ENCODE peak calls at places on chromosomes 16 and 17, in seven cellular contexts. C is WERI-Rb-1, P is fibroblast of pulmonary artery, M is cardiac muscle cell, R is GM10248, U is GM12865, B is tibial nerve. H is an unnamed sample.

GRCh38 chr16:87970206-87970605 is 19.0 kb downstream of the BANP start:
- DNase-seq in M (no peak), U (no peak), P (no peak), R (no peak), B (no peak), C (no peak), H (no peak)

GRCh38 chr16:85037050-85037410 is 9.4 kb downstream of the KIAA0513 start:
- DNase-seq in P (peak), U (no peak), B (peak), M (no peak), C (no peak), R (no peak), H (no peak)

GRCh38 chr17:30808785-30809286 is 15.7 kb downstream of the CRLF3 start:
- DNase-seq in B (no peak), P (no peak), C (no peak), U (peak), R (peak), M (no peak), H (peak)

GRCh38 chr16:74999208-74999682 is 421 bp downstream of the ZNRF1 start:
- DNase-seq in R (peak), U (peak), M (no peak), C (no peak), P (no peak), B (no peak), H (peak)

GRCh38 chr17:72618018-72618509 is 474.4 kb downstream of the SLC39A11 start:
- DNase-seq in M (peak), P (peak), B (no peak), U (peak), C (no peak), R (no peak), H (no peak)

GRCh38 chr17:79625706-79626105 is 14.9 kb upstream of the RBFOX3 start:
- DNase-seq in M (no peak), P (no peak), U (no peak), C (peak), B (no peak), R (no peak), H (no peak)

GRCh38 chr17:75308732-75309629 is 19.7 kb upstream of the SLC25A19 start:
- DNase-seq in M (no peak), U (no peak), R (no peak), P (no peak), C (no peak), B (no peak), H (no peak)

GRCh38 chr16:72189865-72190371 is 18.0 kb upstream of the PMFBP1 start:
- DNase-seq in C (no peak), B (peak), U (no peak), P (peak), R (no peak), M (no peak), H (no peak)

GRCh38 chr17:19867654-19868395 is at the start of gene ULK2:
- DNase-seq in R (peak), P (peak), B (peak), U (peak), M (peak), C (peak), H (peak)

GRCh38 chr16:67748791-67749282 is 29.7 kb upstream of the GFOD2 start:
- DNase-seq in P (no peak), C (no peak), B (no peak), M (no peak), R (no peak), U (no peak), H (no peak)

GRCh38 chr17:69154267-69154666 is 12.6 kb upstream of the ABCA6 start:
- DNase-seq in C (no peak), M (no peak), B (no peak), P (no peak), R (no peak), U (no peak), H (no peak)

GRCh38 chr16:88599092-88599733 is 29.0 kb downstream of the ZC3H18 start:
- DNase-seq in M (no peak), C (no peak), B (peak), P (peak), R (no peak), U (no peak), H (no peak)

GRCh38 chr17:27578718-27579085 is 52.3 kb upstream of the LGALS9 start:
- DNase-seq in R (peak), P (no peak), U (peak), M (no peak), B (no peak), C (no peak), H (peak)

GRCh38 chr16:85171809-85172464 is 59.7 kb upstream of the CIBAR2 start:
- DNase-seq in P (peak), M (no peak), R (no peak), B (no peak), U (no peak), C (no peak), H (no peak)

GRCh38 chr17:43573579-43574321 is 27.6 kb upstream of the ETV4 start:
- DNase-seq in C (no peak), U (no peak), B (no peak), R (no peak), P (no peak), M (no peak), H (no peak)

GRCh38 chr16:64782484-64782883 is 339.4 kb downstream of the CDH11 start:
- DNase-seq in U (no peak), M (no peak), R (no peak), C (no peak), B (no peak), P (no peak), H (no peak)

GRCh38 chr17:81436294-81436849 is 41.1 kb downstream of the BAHCC1 start:
- DNase-seq in U (no peak), R (no peak), P (no peak), C (no peak), M (no peak), B (no peak), H (no peak)

GRCh38 chr17:81438024-81438664 is 42.9 kb downstream of the BAHCC1 start:
- DNase-seq in R (no peak), U (no peak), C (no peak), P (no peak), B (no peak), M (no peak), H (no peak)

GRCh38 chr17:81435636-81436293 is 40.5 kb downstream of the BAHCC1 start:
- DNase-seq in R (no peak), M (no peak), P (no peak), C (no peak), U (no peak), B (no peak), H (no peak)

GRCh38 chr17:81438688-81439087 is 43.4 kb downstream of the BAHCC1 start:
- DNase-seq in P (no peak), C (no peak), M (no peak), R (no peak), B (no peak), U (no peak), H (no peak)

DNA sequence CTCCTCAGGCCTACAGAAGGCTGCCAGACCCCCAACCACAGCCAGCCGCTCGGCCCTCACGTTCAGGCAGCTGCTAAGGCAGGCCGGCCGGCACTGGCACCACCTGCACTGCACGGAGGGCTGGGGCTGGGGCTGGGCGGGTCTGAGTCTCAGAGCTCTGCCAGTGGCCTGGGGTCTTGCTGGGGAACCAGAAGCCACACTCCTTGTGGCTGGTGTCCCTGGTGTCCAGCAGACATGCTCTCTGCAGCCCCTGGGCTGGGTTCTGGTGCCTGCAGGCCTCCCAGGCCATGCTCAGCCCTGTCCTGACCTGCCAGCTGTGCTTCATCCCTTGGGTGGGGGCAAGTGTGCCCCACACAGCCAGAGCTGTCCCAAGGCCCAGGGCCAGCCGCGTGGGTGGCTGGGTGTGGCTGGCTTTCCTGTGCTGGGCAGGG is 42.0 kb downstream of the BAHCC1 start:
- DNase-seq in U (no peak), B (no peak), C (no peak), R (no peak), P (no peak), M (no peak), H (no peak)
- TF ChIP-seq CTCF in U (no peak), B (no peak), C (no peak), R (no peak), P (no peak), M (no peak), H (no peak)

GRCh38 chr16:16036359-16036792 is 87.0 kb downstream of the ABCC1 start:
- DNase-seq in B (no peak), M (no peak), R (no peak), C (no peak), U (no peak), P (no peak), H (no peak)

GRCh38 chr16:16030449-16030848 is 81.0 kb downstream of the ABCC1 start:
- DNase-seq in U (no peak), C (no peak), B (no peak), R (no peak), M (no peak), P (no peak), H (no peak)

GRCh38 chr16:16031401-16031800 is 82.0 kb downstream of the ABCC1 start:
- DNase-seq in U (no peak), B (no peak), P (no peak), R (no peak), M (no peak), C (no peak), H (no peak)

GRCh38 chr16:16032271-16032979 is 83.0 kb downstream of the ABCC1 start:
- DNase-seq in C (no peak), B (no peak), P (no peak), U (no peak), M (no peak), R (no peak), H (no peak)

DNA sequence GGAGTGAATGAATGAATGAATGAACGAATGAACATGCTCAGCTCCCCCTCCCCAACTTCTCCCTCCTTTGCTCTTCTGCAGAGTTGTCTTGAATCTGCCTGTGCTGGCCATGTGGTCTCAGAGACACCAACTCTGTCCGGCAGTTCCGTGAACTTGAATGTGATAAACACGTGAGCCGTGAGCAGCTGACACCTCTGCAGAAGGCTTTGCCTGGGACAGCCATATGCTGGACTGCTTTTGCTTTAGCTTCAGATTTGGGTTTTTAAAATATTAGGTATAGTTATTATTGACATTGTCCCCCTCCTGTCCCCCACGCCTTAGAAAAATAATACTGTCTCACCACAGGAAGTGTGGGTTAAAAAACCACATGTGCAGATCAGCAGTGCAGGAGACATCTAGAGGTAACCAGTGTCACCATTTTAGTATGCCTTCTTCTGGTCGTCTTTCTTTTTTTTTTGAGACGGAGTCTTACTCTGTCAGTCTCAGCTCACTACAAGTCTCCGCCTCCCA is 83.8 kb downstream of the ABCC1 start:
- DNase-seq in R (peak), B (no peak), M (no peak), C (no peak), U (peak), P (no peak), H (peak)
- TF ChIP-seq CTCF in R (no peak), B (no peak), M (no peak), C (no peak), U (no peak), P (no peak), H (no peak)

GRCh38 chr16:2853531-2854073 is 4.4 kb downstream of the PRSS22 start:
- DNase-seq in U (no peak), M (no peak), R (no peak), B (no peak), P (no peak), C (no peak), H (peak)

GRCh38 chr16:2855536-2855935 is 2.4 kb downstream of the PRSS22 start:
- DNase-seq in M (no peak), R (peak), U (no peak), C (no peak), B (no peak), P (no peak), H (peak)

GRCh38 chr16:2856061-2856670 is 1.8 kb downstream of the PRSS22 start:
- DNase-seq in M (no peak), C (no peak), P (no peak), B (no peak), R (peak), U (no peak), H (peak)

GRCh38 chr16:2852731-2853507 is 5.1 kb downstream of the PRSS22 start:
- DNase-seq in M (no peak), R (no peak), U (no peak), C (no peak), P (no peak), B (no peak), H (peak)

GRCh38 chr16:2854700-2855309 is 3.2 kb downstream of the PRSS22 start:
- DNase-seq in R (peak), P (no peak), M (no peak), B (no peak), C (no peak), U (peak), H (peak)
- TF ChIP-seq CTCF in R (peak), P (peak), M (peak), B (no peak), C (peak), U (peak), H (no peak)

GRCh38 chr17:58329035-58329807 is 626 bp upstream of the TSPOAP1 start:
- DNase-seq in B (no peak), C (peak), M (peak), P (no peak), U (peak), R (peak), H (peak)
- TF ChIP-seq CTCF in B (peak), C (peak), M (peak), P (peak), U (peak), R (peak), H (peak)

GRCh38 chr16:66658143-66658859 is 38.2 kb downstream of the CMTM4 start:
- DNase-seq in M (no peak), U (no peak), R (no peak), P (no peak), C (no peak), B (no peak), H (no peak)
- TF ChIP-seq CTCF in M (peak), U (no peak), R (no peak), P (no peak), C (no peak), B (no peak), H (no peak)

DNA sequence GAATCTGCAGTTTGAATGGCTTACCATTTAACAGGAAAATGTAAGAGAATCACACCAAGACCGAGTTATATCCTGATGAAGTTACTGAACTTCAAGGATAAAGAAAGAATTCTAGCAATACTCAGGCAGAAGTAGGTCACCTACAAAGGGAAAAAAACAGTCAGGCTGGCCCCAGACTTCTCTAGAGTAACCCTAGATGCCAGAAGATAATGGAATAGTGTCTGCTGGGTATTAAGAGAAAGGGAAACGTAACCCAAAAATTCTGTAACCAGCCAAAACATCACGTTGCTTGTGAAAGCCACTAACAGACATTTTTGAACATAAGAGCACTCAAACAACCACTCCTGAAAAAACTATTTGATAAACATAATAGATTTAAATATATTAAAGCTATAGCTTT is 31.3 kb downstream of the UBE2G1 start:
- DNase-seq in R (no peak), P (no peak), C (no peak), U (no peak), B (no peak), M (no peak), H (no peak)
- TF ChIP-seq CTCF in R (no peak), P (no peak), C (no peak), U (no peak), B (no peak), M (no peak), H (no peak)

GRCh38 chr16:82657239-82657638 is 30.5 kb downstream of the CDH13 start:
- DNase-seq in C (no peak), R (no peak), U (no peak), B (no peak), M (no peak), P (peak), H (no peak)

GRCh38 chr16:82657786-82658185 is 31.0 kb downstream of the CDH13 start:
- DNase-seq in U (no peak), B (no peak), P (no peak), C (no peak), M (no peak), R (no peak), H (no peak)

GRCh38 chr16:82658796-82659195 is 32.0 kb downstream of the CDH13 start:
- DNase-seq in C (no peak), P (no peak), U (no peak), M (no peak), R (no peak), B (no peak), H (no peak)

GRCh38 chr16:82660966-82661365 is 34.2 kb downstream of the CDH13 start:
- DNase-seq in U (no peak), M (no peak), P (no peak), R (no peak), B (no peak), C (no peak), H (no peak)

GRCh38 chr16:82660078-82660645 is 33.4 kb downstream of the CDH13 start:
- DNase-seq in R (no peak), P (peak), C (no peak), B (no peak), M (no peak), U (peak), H (no peak)
- TF ChIP-seq CTCF in R (no peak), P (no peak), C (no peak), B (no peak), M (no peak), U (no peak), H (no peak)

GRCh38 chr17:82391496-82392066 is 20.0 kb downstream of the UTS2R start:
- DNase-seq in P (no peak), B (no peak), M (no peak), C (no peak), R (no peak), U (no peak), H (no peak)

GRCh38 chr17:82392209-82392920 is 20.8 kb downstream of the UTS2R start:
- DNase-seq in U (no peak), B (no peak), P (no peak), M (no peak), R (no peak), C (no peak), H (no peak)

GRCh38 chr17:82389379-82389778 is 17.8 kb downstream of the UTS2R start:
- DNase-seq in R (no peak), B (no peak), M (no peak), U (no peak), P (no peak), C (peak), H (no peak)

GRCh38 chr17:82390015-82390859 is 18.7 kb downstream of the UTS2R start:
- DNase-seq in M (no peak), B (no peak), U (no peak), R (no peak), P (no peak), C (no peak), H (no peak)

DNA sequence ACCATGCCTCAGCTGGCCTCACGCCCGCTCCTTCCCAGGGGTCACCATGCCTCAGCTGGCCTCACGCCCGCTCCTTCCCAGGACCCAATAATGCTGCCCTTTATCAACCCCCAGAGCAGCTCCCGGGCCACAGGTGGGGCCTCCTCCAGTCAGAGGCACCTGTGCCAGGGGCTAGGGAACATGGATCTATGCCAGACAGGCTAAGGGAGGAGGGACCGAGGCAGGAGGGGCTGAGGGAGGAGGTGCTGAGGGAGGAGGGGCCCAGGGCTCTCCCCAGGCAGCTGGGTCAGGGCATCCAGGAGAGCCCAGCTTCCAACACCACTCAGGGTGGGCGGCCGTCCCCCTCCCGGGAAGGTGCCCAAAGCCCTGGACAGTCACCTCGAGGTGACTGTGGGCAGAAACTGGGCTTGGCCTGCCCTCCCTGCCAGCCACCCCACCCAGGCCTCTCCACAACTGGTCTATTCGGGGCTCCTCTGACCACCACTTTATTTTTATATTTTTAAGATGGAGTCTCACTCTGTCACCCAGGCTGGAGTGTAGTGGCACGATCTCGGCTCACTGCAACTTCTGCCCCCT is 19.4 kb downstream of the UTS2R start:
- DNase-seq in M (no peak), P (no peak), B (no peak), U (no peak), R (no peak), C (no peak), H (no peak)
- TF ChIP-seq CTCF in M (no peak), P (no peak), B (no peak), U (no peak), R (no peak), C (no peak), H (no peak)

H was measured in GM13976.